ENCODE peak calls at places on chromosome 21, in nine cellular contexts. One of them, this sample, is unnamed.

GRCh38 chr21:46056450-46056903 is 41.4 kb upstream of the COL6A2 start:
- DNase-seq in renal cortical epithelial cell: no peak
- DNase-seq in activated naive CD8-positive, alpha-beta T cell treated with anti-CD3 and anti-CD28 coated beads, Interleukin-2, amount 10 ng/mL, durations not matched to agents 7 days and 5 days: no peak
- DNase-seq in stimulated activated CD4-positive, alpha-beta T cell treated with anti-CD3 and anti-CD28 coated beads, Interleukin-4, amount 100 ng/mL, for 24 hours: no peak
- DNase-seq in mesothelial cell of epicardium: no peak
- DNase-seq in HuH-7: no peak
- DNase-seq in RWPE1: no peak
- DNase-seq in Peyer's patch: no peak
- DNase-seq in heart left ventricle: peak; percentile 60
- DNase-seq in this sample: no peak

GRCh38 chr21:16085436-16085835 is 355.7 kb downstream of the USP25 start:
- DNase-seq in mesothelial cell of epicardium: no peak
- DNase-seq in RWPE1: no peak
- DNase-seq in stimulated activated CD4-positive, alpha-beta T cell treated with anti-CD3 and anti-CD28 coated beads, Interleukin-4, amount 100 ng/mL, for 24 hours: no peak
- DNase-seq in renal cortical epithelial cell: no peak
- DNase-seq in activated naive CD8-positive, alpha-beta T cell treated with anti-CD3 and anti-CD28 coated beads, Interleukin-2, amount 10 ng/mL, durations not matched to agents 7 days and 5 days: no peak
- DNase-seq in Peyer's patch: no peak
- DNase-seq in heart left ventricle: no peak
- DNase-seq in HuH-7: no peak
- DNase-seq in this sample: no peak

GRCh38 chr21:33739701-33740100 is 97.4 kb downstream of the ITSN1 start:
- DNase-seq in mesothelial cell of epicardium: no peak
- DNase-seq in stimulated activated CD4-positive, alpha-beta T cell treated with anti-CD3 and anti-CD28 coated beads, Interleukin-4, amount 100 ng/mL, for 24 hours: no peak
- DNase-seq in renal cortical epithelial cell: no peak
- DNase-seq in activated naive CD8-positive, alpha-beta T cell treated with anti-CD3 and anti-CD28 coated beads, Interleukin-2, amount 10 ng/mL, durations not matched to agents 7 days and 5 days: no peak
- DNase-seq in RWPE1: no peak
- DNase-seq in heart left ventricle: no peak
- DNase-seq in Peyer's patch: no peak
- DNase-seq in HuH-7: no peak
- DNase-seq in this sample: no peak

GRCh38 chr21:28971171-28971570 is 21.5 kb downstream of the LTN1 start:
- DNase-seq in renal cortical epithelial cell: no peak
- DNase-seq in RWPE1: no peak
- DNase-seq in HuH-7: no peak
- DNase-seq in mesothelial cell of epicardium: no peak
- DNase-seq in Peyer's patch: no peak
- DNase-seq in activated naive CD8-positive, alpha-beta T cell treated with anti-CD3 and anti-CD28 coated beads, Interleukin-2, amount 10 ng/mL, durations not matched to agents 7 days and 5 days: no peak
- DNase-seq in stimulated activated CD4-positive, alpha-beta T cell treated with anti-CD3 and anti-CD28 coated beads, Interleukin-4, amount 100 ng/mL, for 24 hours: no peak
- DNase-seq in heart left ventricle: no peak
- DNase-seq in this sample: no peak

GRCh38 chr21:28485301-28486022 is 507.2 kb downstream of the LTN1 start:
- DNase-seq in stimulated activated CD4-positive, alpha-beta T cell treated with anti-CD3 and anti-CD28 coated beads, Interleukin-4, amount 100 ng/mL, for 24 hours: no peak
- DNase-seq in mesothelial cell of epicardium: no peak
- DNase-seq in RWPE1: peak; percentile 4
- DNase-seq in heart left ventricle: no peak
- DNase-seq in activated naive CD8-positive, alpha-beta T cell treated with anti-CD3 and anti-CD28 coated beads, Interleukin-2, amount 10 ng/mL, durations not matched to agents 7 days and 5 days: no peak
- DNase-seq in Peyer's patch: no peak
- DNase-seq in HuH-7: no peak
- DNase-seq in renal cortical epithelial cell: no peak
- DNase-seq in this sample: no peak

GRCh38 chr21:15967661-15968060 is 237.9 kb downstream of the USP25 start:
- DNase-seq in heart left ventricle: no peak
- DNase-seq in activated naive CD8-positive, alpha-beta T cell treated with anti-CD3 and anti-CD28 coated beads, Interleukin-2, amount 10 ng/mL, durations not matched to agents 7 days and 5 days: no peak
- DNase-seq in mesothelial cell of epicardium: no peak
- DNase-seq in stimulated activated CD4-positive, alpha-beta T cell treated with anti-CD3 and anti-CD28 coated beads, Interleukin-4, amount 100 ng/mL, for 24 hours: no peak
- DNase-seq in Peyer's patch: no peak
- DNase-seq in HuH-7: no peak
- DNase-seq in renal cortical epithelial cell: peak; percentile 82
- DNase-seq in RWPE1: peak; percentile 53
- DNase-seq in this sample: no peak

GRCh38 chr21:33561373-33561772 is 18.5 kb downstream of the SON start:
- DNase-seq in renal cortical epithelial cell: no peak
- DNase-seq in heart left ventricle: no peak
- DNase-seq in Peyer's patch: no peak
- DNase-seq in mesothelial cell of epicardium: no peak
- DNase-seq in stimulated activated CD4-positive, alpha-beta T cell treated with anti-CD3 and anti-CD28 coated beads, Interleukin-4, amount 100 ng/mL, for 24 hours: no peak
- DNase-seq in RWPE1: no peak
- DNase-seq in activated naive CD8-positive, alpha-beta T cell treated with anti-CD3 and anti-CD28 coated beads, Interleukin-2, amount 10 ng/mL, durations not matched to agents 7 days and 5 days: no peak
- DNase-seq in HuH-7: no peak
- DNase-seq in this sample: no peak

GRCh38 chr21:45108034-45108790 is 33.8 kb downstream of the ADARB1 start:
- DNase-seq in mesothelial cell of epicardium: no peak
- DNase-seq in stimulated activated CD4-positive, alpha-beta T cell treated with anti-CD3 and anti-CD28 coated beads, Interleukin-4, amount 100 ng/mL, for 24 hours: no peak
- DNase-seq in Peyer's patch: no peak
- DNase-seq in RWPE1: no peak
- DNase-seq in heart left ventricle: no peak
- DNase-seq in HuH-7: no peak
- DNase-seq in activated naive CD8-positive, alpha-beta T cell treated with anti-CD3 and anti-CD28 coated beads, Interleukin-2, amount 10 ng/mL, durations not matched to agents 7 days and 5 days: no peak
- DNase-seq in renal cortical epithelial cell: no peak
- DNase-seq in this sample: no peak

GRCh38 chr21:14078746-14079375 is 131.9 kb downstream of the LIPI start:
- DNase-seq in RWPE1: no peak
- DNase-seq in renal cortical epithelial cell: no peak
- DNase-seq in activated naive CD8-positive, alpha-beta T cell treated with anti-CD3 and anti-CD28 coated beads, Interleukin-2, amount 10 ng/mL, durations not matched to agents 7 days and 5 days: no peak
- DNase-seq in stimulated activated CD4-positive, alpha-beta T cell treated with anti-CD3 and anti-CD28 coated beads, Interleukin-4, amount 100 ng/mL, for 24 hours: no peak
- DNase-seq in Peyer's patch: no peak
- DNase-seq in HuH-7: no peak
- DNase-seq in heart left ventricle: no peak
- DNase-seq in mesothelial cell of epicardium: no peak
- DNase-seq in this sample: no peak

GRCh38 chr21:42830456-42831455 is 48.6 kb downstream of the WDR4 start:
- DNase-seq in RWPE1: no peak
- DNase-seq in heart left ventricle: peak; percentile 13
- DNase-seq in Peyer's patch: no peak
- DNase-seq in renal cortical epithelial cell: no peak
- DNase-seq in HuH-7: no peak
- DNase-seq in mesothelial cell of epicardium: peak; percentile 32
- DNase-seq in activated naive CD8-positive, alpha-beta T cell treated with anti-CD3 and anti-CD28 coated beads, Interleukin-2, amount 10 ng/mL, durations not matched to agents 7 days and 5 days: peak; percentile 45
- DNase-seq in stimulated activated CD4-positive, alpha-beta T cell treated with anti-CD3 and anti-CD28 coated beads, Interleukin-4, amount 100 ng/mL, for 24 hours: peak; percentile 20
- DNase-seq in this sample: peak; percentile 15

GRCh38 chr21:31873696-31874599 is 1.1 kb downstream of the HUNK start:
- DNase-seq in stimulated activated CD4-positive, alpha-beta T cell treated with anti-CD3 and anti-CD28 coated beads, Interleukin-4, amount 100 ng/mL, for 24 hours: peak; percentile 40
- DNase-seq in RWPE1: no peak
- DNase-seq in activated naive CD8-positive, alpha-beta T cell treated with anti-CD3 and anti-CD28 coated beads, Interleukin-2, amount 10 ng/mL, durations not matched to agents 7 days and 5 days: peak; percentile 78
- DNase-seq in HuH-7: peak; percentile 59
- DNase-seq in Peyer's patch: peak; percentile 77
- DNase-seq in mesothelial cell of epicardium: peak; percentile 87
- DNase-seq in renal cortical epithelial cell: no peak
- DNase-seq in heart left ventricle: peak; percentile 32
- DNase-seq in this sample: peak; percentile 32

GRCh38 chr21:25801217-25802015 is 66.6 kb downstream of the GABPA start:
- DNase-seq in RWPE1: peak; percentile 68
- DNase-seq in mesothelial cell of epicardium: peak; percentile 76
- DNase-seq in activated naive CD8-positive, alpha-beta T cell treated with anti-CD3 and anti-CD28 coated beads, Interleukin-2, amount 10 ng/mL, durations not matched to agents 7 days and 5 days: peak; percentile 85
- DNase-seq in Peyer's patch: peak; percentile 81
- DNase-seq in HuH-7: peak; percentile 63
- DNase-seq in heart left ventricle: peak; percentile 77
- DNase-seq in renal cortical epithelial cell: peak; percentile 62
- DNase-seq in stimulated activated CD4-positive, alpha-beta T cell treated with anti-CD3 and anti-CD28 coated beads, Interleukin-4, amount 100 ng/mL, for 24 hours: peak; percentile 90
- DNase-seq in this sample: peak; percentile 85

GRCh38 chr21:41234574-41234973 is 66.6 kb downstream of the BACE2 start:
- DNase-seq in HuH-7: no peak
- DNase-seq in mesothelial cell of epicardium: no peak
- DNase-seq in renal cortical epithelial cell: no peak
- DNase-seq in activated naive CD8-positive, alpha-beta T cell treated with anti-CD3 and anti-CD28 coated beads, Interleukin-2, amount 10 ng/mL, durations not matched to agents 7 days and 5 days: no peak
- DNase-seq in RWPE1: no peak
- DNase-seq in heart left ventricle: no peak
- DNase-seq in stimulated activated CD4-positive, alpha-beta T cell treated with anti-CD3 and anti-CD28 coated beads, Interleukin-4, amount 100 ng/mL, for 24 hours: no peak
- DNase-seq in Peyer's patch: no peak
- DNase-seq in this sample: no peak

GRCh38 chr21:37427221-37427620 is 60.6 kb downstream of the DYRK1A start:
- DNase-seq in Peyer's patch: no peak
- DNase-seq in stimulated activated CD4-positive, alpha-beta T cell treated with anti-CD3 and anti-CD28 coated beads, Interleukin-4, amount 100 ng/mL, for 24 hours: no peak
- DNase-seq in activated naive CD8-positive, alpha-beta T cell treated with anti-CD3 and anti-CD28 coated beads, Interleukin-2, amount 10 ng/mL, durations not matched to agents 7 days and 5 days: no peak
- DNase-seq in mesothelial cell of epicardium: no peak
- DNase-seq in HuH-7: no peak
- DNase-seq in heart left ventricle: no peak
- DNase-seq in RWPE1: no peak
- DNase-seq in renal cortical epithelial cell: peak; percentile 56
- DNase-seq in this sample: no peak

GRCh38 chr21:43985690-43986251 is 26.3 kb upstream of the TRAPPC10 start:
- DNase-seq in renal cortical epithelial cell: no peak
- DNase-seq in HuH-7: no peak
- DNase-seq in stimulated activated CD4-positive, alpha-beta T cell treated with anti-CD3 and anti-CD28 coated beads, Interleukin-4, amount 100 ng/mL, for 24 hours: no peak
- DNase-seq in RWPE1: no peak
- DNase-seq in heart left ventricle: no peak
- DNase-seq in mesothelial cell of epicardium: no peak
- DNase-seq in Peyer's patch: no peak
- DNase-seq in activated naive CD8-positive, alpha-beta T cell treated with anti-CD3 and anti-CD28 coated beads, Interleukin-2, amount 10 ng/mL, durations not matched to agents 7 days and 5 days: no peak
- DNase-seq in this sample: no peak

GRCh38 chr21:34865922-34866271 is 183.2 kb downstream of the RUNX1 start:
- DNase-seq in heart left ventricle: no peak
- DNase-seq in activated naive CD8-positive, alpha-beta T cell treated with anti-CD3 and anti-CD28 coated beads, Interleukin-2, amount 10 ng/mL, durations not matched to agents 7 days and 5 days: no peak
- DNase-seq in HuH-7: no peak
- DNase-seq in mesothelial cell of epicardium: no peak
- DNase-seq in RWPE1: no peak
- DNase-seq in Peyer's patch: no peak
- DNase-seq in stimulated activated CD4-positive, alpha-beta T cell treated with anti-CD3 and anti-CD28 coated beads, Interleukin-4, amount 100 ng/mL, for 24 hours: peak; percentile 53
- DNase-seq in renal cortical epithelial cell: no peak
- DNase-seq in this sample: no peak

GRCh38 chr21:41932576-41933258 is 21.1 kb downstream of the C2CD2 start:
- DNase-seq in RWPE1: no peak
- DNase-seq in mesothelial cell of epicardium: no peak
- DNase-seq in stimulated activated CD4-positive, alpha-beta T cell treated with anti-CD3 and anti-CD28 coated beads, Interleukin-4, amount 100 ng/mL, for 24 hours: no peak
- DNase-seq in heart left ventricle: no peak
- DNase-seq in renal cortical epithelial cell: peak; percentile 67
- DNase-seq in Peyer's patch: no peak
- DNase-seq in activated naive CD8-positive, alpha-beta T cell treated with anti-CD3 and anti-CD28 coated beads, Interleukin-2, amount 10 ng/mL, durations not matched to agents 7 days and 5 days: no peak
- DNase-seq in HuH-7: no peak
- DNase-seq in this sample: no peak

GRCh38 chr21:44736291-44737004 is 25.1 kb upstream of the TSPEAR start:
- DNase-seq in Peyer's patch: peak; percentile 79
- DNase-seq in renal cortical epithelial cell: no peak
- DNase-seq in RWPE1: peak; percentile 73
- DNase-seq in stimulated activated CD4-positive, alpha-beta T cell treated with anti-CD3 and anti-CD28 coated beads, Interleukin-4, amount 100 ng/mL, for 24 hours: no peak
- DNase-seq in heart left ventricle: no peak
- DNase-seq in mesothelial cell of epicardium: no peak
- DNase-seq in HuH-7: no peak
- DNase-seq in activated naive CD8-positive, alpha-beta T cell treated with anti-CD3 and anti-CD28 coated beads, Interleukin-2, amount 10 ng/mL, durations not matched to agents 7 days and 5 days: no peak
- DNase-seq in this sample: peak; percentile 74

GRCh38 chr21:33332143-33332542 is 7.4 kb downstream of the IFNAR1 start:
- DNase-seq in activated naive CD8-positive, alpha-beta T cell treated with anti-CD3 and anti-CD28 coated beads, Interleukin-2, amount 10 ng/mL, durations not matched to agents 7 days and 5 days: no peak
- DNase-seq in stimulated activated CD4-positive, alpha-beta T cell treated with anti-CD3 and anti-CD28 coated beads, Interleukin-4, amount 100 ng/mL, for 24 hours: no peak
- DNase-seq in RWPE1: no peak
- DNase-seq in HuH-7: no peak
- DNase-seq in renal cortical epithelial cell: no peak
- DNase-seq in heart left ventricle: no peak
- DNase-seq in Peyer's patch: no peak
- DNase-seq in mesothelial cell of epicardium: no peak
- DNase-seq in this sample: no peak

GRCh38 chr21:33976082-33976979 is 60.7 kb upstream of the ATP5PO start:
- DNase-seq in RWPE1: peak; percentile 94
- DNase-seq in renal cortical epithelial cell: peak; percentile 99
- DNase-seq in heart left ventricle: peak; percentile 26
- DNase-seq in Peyer's patch: no peak
- DNase-seq in stimulated activated CD4-positive, alpha-beta T cell treated with anti-CD3 and anti-CD28 coated beads, Interleukin-4, amount 100 ng/mL, for 24 hours: peak; percentile 65
- DNase-seq in mesothelial cell of epicardium: peak; percentile 57
- DNase-seq in HuH-7: peak; percentile 24
- DNase-seq in activated naive CD8-positive, alpha-beta T cell treated with anti-CD3 and anti-CD28 coated beads, Interleukin-2, amount 10 ng/mL, durations not matched to agents 7 days and 5 days: peak; percentile 47
- DNase-seq in this sample: peak; percentile 84

GRCh38 chr21:27622636-27623035 is 655.7 kb upstream of the ADAMTS5 start:
- DNase-seq in heart left ventricle: no peak
- DNase-seq in stimulated activated CD4-positive, alpha-beta T cell treated with anti-CD3 and anti-CD28 coated beads, Interleukin-4, amount 100 ng/mL, for 24 hours: no peak
- DNase-seq in renal cortical epithelial cell: no peak
- DNase-seq in mesothelial cell of epicardium: no peak
- DNase-seq in Peyer's patch: no peak
- DNase-seq in HuH-7: no peak
- DNase-seq in RWPE1: no peak
- DNase-seq in activated naive CD8-positive, alpha-beta T cell treated with anti-CD3 and anti-CD28 coated beads, Interleukin-2, amount 10 ng/mL, durations not matched to agents 7 days and 5 days: no peak
- DNase-seq in this sample: no peak

GRCh38 chr21:44874240-44874496 is 678 bp upstream of the PTTG1IP start:
- DNase-seq in mesothelial cell of epicardium: peak; percentile 51
- DNase-seq in heart left ventricle: no peak
- DNase-seq in renal cortical epithelial cell: no peak
- DNase-seq in stimulated activated CD4-positive, alpha-beta T cell treated with anti-CD3 and anti-CD28 coated beads, Interleukin-4, amount 100 ng/mL, for 24 hours: no peak
- DNase-seq in activated naive CD8-positive, alpha-beta T cell treated with anti-CD3 and anti-CD28 coated beads, Interleukin-2, amount 10 ng/mL, durations not matched to agents 7 days and 5 days: no peak
- DNase-seq in Peyer's patch: no peak
- DNase-seq in RWPE1: no peak
- DNase-seq in HuH-7: no peak
- DNase-seq in this sample: no peak

GRCh38 chr21:38646213-38646837 is 148.0 kb upstream of the ERG start:
- DNase-seq in Peyer's patch: no peak
- DNase-seq in heart left ventricle: no peak
- DNase-seq in mesothelial cell of epicardium: no peak
- DNase-seq in RWPE1: peak; percentile 90
- DNase-seq in activated naive CD8-positive, alpha-beta T cell treated with anti-CD3 and anti-CD28 coated beads, Interleukin-2, amount 10 ng/mL, durations not matched to agents 7 days and 5 days: no peak
- DNase-seq in HuH-7: no peak
- DNase-seq in stimulated activated CD4-positive, alpha-beta T cell treated with anti-CD3 and anti-CD28 coated beads, Interleukin-4, amount 100 ng/mL, for 24 hours: peak; percentile 28
- DNase-seq in renal cortical epithelial cell: peak; percentile 55
- DNase-seq in this sample: no peak

GRCh38 chr21:18384771-18385170 is 18.8 kb downstream of the TMPRSS15 start:
- DNase-seq in mesothelial cell of epicardium: no peak
- DNase-seq in RWPE1: peak; percentile 13
- DNase-seq in activated naive CD8-positive, alpha-beta T cell treated with anti-CD3 and anti-CD28 coated beads, Interleukin-2, amount 10 ng/mL, durations not matched to agents 7 days and 5 days: no peak
- DNase-seq in Peyer's patch: no peak
- DNase-seq in stimulated activated CD4-positive, alpha-beta T cell treated with anti-CD3 and anti-CD28 coated beads, Interleukin-4, amount 100 ng/mL, for 24 hours: no peak
- DNase-seq in HuH-7: peak; percentile 15
- DNase-seq in heart left ventricle: no peak
- DNase-seq in renal cortical epithelial cell: no peak
- DNase-seq in this sample: no peak

GRCh38 chr21:45940091-45940490 is 41.5 kb upstream of the COL6A1 start:
- DNase-seq in heart left ventricle: no peak
- DNase-seq in stimulated activated CD4-positive, alpha-beta T cell treated with anti-CD3 and anti-CD28 coated beads, Interleukin-4, amount 100 ng/mL, for 24 hours: no peak
- DNase-seq in Peyer's patch: peak; percentile 28
- DNase-seq in mesothelial cell of epicardium: no peak
- DNase-seq in activated naive CD8-positive, alpha-beta T cell treated with anti-CD3 and anti-CD28 coated beads, Interleukin-2, amount 10 ng/mL, durations not matched to agents 7 days and 5 days: no peak
- DNase-seq in RWPE1: no peak
- DNase-seq in renal cortical epithelial cell: no peak
- DNase-seq in HuH-7: no peak
- DNase-seq in this sample: no peak